ENCODE peak calls at places on chromosomes 11 and 22, in eight cellular contexts. A is foreskin fibroblast, B is brain microvascular endothelial cell, L is esophagus muscularis mucosa, G is esophagus squamous epithelium, Y is Calu3, F is HFFc6, Z is tibial nerve. C is an unnamed sample.

GRCh38 chr11:78063440-78064181 is at the start of gene THRSP:
- DNase-seq in A (no peak), Y (no peak), G (no peak), Z (no peak), B (no peak), L (no peak), F (no peak), C (no peak)

GRCh38 chr22:22890085-22890484 is 2.5 kb downstream of the IGLL5 start:
- DNase-seq in G (no peak), B (no peak), Y (no peak), L (no peak), Z (no peak), A (no peak), F (no peak), C (no peak)

GRCh38 chr22:17777005-17777716 is 2.9 kb upstream of the BID start:
- DNase-seq in Z (no peak), A (no peak), F (no peak), Y (no peak), B (no peak), G (no peak), L (no peak), C (peak)

GRCh38 chr22:21736084-21736642 is 569 bp upstream of the YPEL1 start:
- DNase-seq in Y (no peak), B (no peak), G (no peak), A (no peak), L (no peak), Z (no peak), F (no peak), C (no peak)

GRCh38 chr11:31060880-31061279 is 308.7 kb downstream of the DCDC1 start:
- DNase-seq in G (no peak), Z (no peak), F (no peak), A (no peak), Y (no peak), B (no peak), L (no peak), C (no peak)

GRCh38 chr11:71481101-71481960 is 28.3 kb downstream of the NADSYN1 start:
- DNase-seq in L (no peak), Y (peak), A (no peak), G (no peak), B (no peak), F (no peak), Z (no peak), C (no peak)

GRCh38 chr11:121544956-121545355 is 92.2 kb upstream of the SORL1-AS1 start:
- DNase-seq in F (no peak), A (no peak), Y (no peak), Z (no peak), B (no peak), G (no peak), L (no peak), C (no peak)

GRCh38 chr11:35126000-35126878 is 12.7 kb upstream of the CD44 start:
- DNase-seq in A (no peak), Y (no peak), B (no peak), Z (no peak), G (no peak), F (no peak), L (no peak), C (no peak)

GRCh38 chr11:90134420-90135003 is at the start of gene NAALAD2:
- DNase-seq in L (no peak), A (peak), B (peak), Y (peak), Z (peak), G (no peak), F (no peak), C (no peak)

GRCh38 chr11:69870772-69871171 is 51.6 kb upstream of the FGF3 start:
- DNase-seq in A (no peak), F (no peak), Z (no peak), B (no peak), Y (no peak), G (no peak), L (no peak), C (no peak)

GRCh38 chr11:77151804-77152513 is 23.9 kb downstream of the MYO7A start:
- DNase-seq in B (no peak), G (no peak), Y (no peak), A (peak), L (no peak), F (no peak), Z (no peak), C (no peak)

GRCh38 chr22:17258015-17258827 is 39.0 kb upstream of the ADA2 start:
- DNase-seq in B (no peak), L (no peak), F (no peak), Z (no peak), Y (peak), A (peak), G (no peak), C (peak)

GRCh38 chr11:69514771-69515170 is 33.3 kb downstream of the LINC01488 start:
- DNase-seq in A (no peak), Z (no peak), G (no peak), B (no peak), F (no peak), L (no peak), Y (no peak), C (no peak)

GRCh38 chr11:126229782-126230540 is 18.4 kb downstream of the FAM118B start:
- DNase-seq in Z (no peak), L (no peak), G (no peak), F (no peak), B (no peak), Y (no peak), A (peak), C (no peak)

GRCh38 chr22:39220897-39221850 is 23.6 kb downstream of the PDGFB start:
- DNase-seq in B (no peak), Z (no peak), Y (no peak), F (no peak), L (no peak), A (peak), G (no peak), C (no peak)

GRCh38 chr11:26045082-26045481 is 286.8 kb upstream of the ANO3 start:
- DNase-seq in G (no peak), Z (no peak), F (no peak), B (no peak), L (no peak), Y (no peak), A (peak), C (no peak)

GRCh38 chr11:120028181-120028935 is 109.6 kb downstream of the TRIM29 start:
- DNase-seq in G (no peak), Z (no peak), L (no peak), A (no peak), F (no peak), Y (no peak), B (no peak), C (no peak)

GRCh38 chr22:36659762-36660509 is 43.6 kb downstream of the CACNG2 start:
- DNase-seq in Z (peak), F (peak), G (peak), A (peak), Y (peak), L (peak), B (peak), C (no peak)

GRCh38 chr11:31834237-31834636 is 23.1 kb upstream of the PAX6 start:
- DNase-seq in A (no peak), Z (no peak), L (peak), G (no peak), B (no peak), F (no peak), Y (no peak), C (no peak)

GRCh38 chr22:22168190-22168940 is 76.2 kb upstream of the VPREB1 start:
- DNase-seq in F (peak), Y (peak), A (peak), L (peak), B (no peak), Z (no peak), G (no peak), C (no peak)

GRCh38 chr11:129733384-129733783 is 82.3 kb upstream of the TMEM45B start:
- DNase-seq in Z (no peak), G (no peak), F (no peak), B (no peak), Y (no peak), L (peak), A (no peak), C (no peak)

GRCh38 chr11:106281455-106282173 is 204.2 kb downstream of the AASDHPPT start:
- DNase-seq in G (no peak), F (peak), Y (no peak), Z (no peak), B (peak), A (peak), L (no peak), C (no peak)

GRCh38 chr11:71207563-71207962 is 44.8 kb downstream of the SHANK2 start:
- DNase-seq in Y (no peak), F (no peak), G (no peak), L (no peak), A (no peak), B (no peak), Z (no peak), C (no peak)

GRCh38 chr11:96188625-96189006 is 154.4 kb downstream of the MAML2 start:
- DNase-seq in Y (no peak), G (no peak), L (no peak), Z (no peak), F (peak), B (peak), A (peak), C (no peak)

GRCh38 chr22:41799486-41800347 is 762 bp upstream of the CCDC134 start:
- DNase-seq in Y (no peak), F (no peak), Z (peak), B (peak), A (peak), L (no peak), G (no peak), C (peak)

GRCh38 chr22:20084547-20085413 is 4.7 kb downstream of the DGCR8 start:
- DNase-seq in Z (no peak), G (no peak), B (no peak), A (peak), Y (peak), F (no peak), L (no peak), C (no peak)

GRCh38 chr11:109304159-109304558 is 117.8 kb upstream of the C11orf87 start:
- DNase-seq in G (no peak), Y (no peak), Z (no peak), A (peak), B (no peak), L (no peak), F (no peak), C (no peak)

GRCh38 chr11:128297111-128297651 is 290.2 kb downstream of the ETS1 start:
- DNase-seq in F (no peak), B (no peak), L (no peak), A (no peak), G (no peak), Z (no peak), Y (no peak), C (no peak)

GRCh38 chr11:116990061-116990473 is 108.2 kb downstream of the SIK3 start:
- DNase-seq in Z (no peak), Y (peak), L (no peak), A (peak), F (peak), B (peak), G (no peak), C (no peak)

GRCh38 chr11:131685206-131685605 is 314.8 kb downstream of the NTM start:
- DNase-seq in F (no peak), A (no peak), B (no peak), Z (no peak), G (no peak), Y (no peak), L (no peak), C (no peak)

GRCh38 chr22:24134090-24134846 is 47.0 kb upstream of the SUSD2 start:
- DNase-seq in A (no peak), Z (peak), B (no peak), G (no peak), L (no peak), Y (no peak), F (no peak), C (peak)

GRCh38 chr22:31244044-31244942 is 32.2 kb downstream of the LIMK2 start:
- DNase-seq in Z (no peak), Y (peak), G (no peak), F (peak), L (no peak), B (peak), A (peak), C (no peak)

GRCh38 chr22:21587803-21588611 is 20.5 kb downstream of the UBE2L3 start:
- DNase-seq in G (no peak), B (no peak), Z (no peak), F (peak), L (no peak), A (peak), Y (no peak), C (no peak)

GRCh38 chr11:64356498-64357411 is 2.2 kb upstream of the RPS6KA4 start:
- DNase-seq in A (peak), L (no peak), F (peak), Z (no peak), G (no peak), B (no peak), Y (peak), C (no peak)
- TF ChIP-seq CTCF in A (peak), L (peak), F (peak), Z (peak), G (no peak), B (peak), Y (no peak), C (no peak)

GRCh38 chr11:60338053-60338452 is 11.0 kb downstream of the MS4A6E start:
- DNase-seq in G (no peak), B (no peak), A (no peak), L (no peak), Z (no peak), Y (no peak), F (no peak), C (no peak)

GRCh38 chr11:60336767-60337391 is 9.8 kb downstream of the MS4A6E start:
- DNase-seq in Z (no peak), F (no peak), L (no peak), G (no peak), A (no peak), B (no peak), Y (no peak), C (no peak)

GRCh38 chr11:60332923-60333322 is 5.9 kb downstream of the MS4A6E start:
- DNase-seq in Z (no peak), F (no peak), Y (no peak), B (no peak), L (no peak), G (no peak), A (no peak), C (no peak)

GRCh38 chr11:60328460-60328859 is 1.4 kb downstream of the MS4A6E start:
- DNase-seq in Y (no peak), F (no peak), G (no peak), L (no peak), B (no peak), Z (no peak), A (no peak), C (no peak)

DNA sequence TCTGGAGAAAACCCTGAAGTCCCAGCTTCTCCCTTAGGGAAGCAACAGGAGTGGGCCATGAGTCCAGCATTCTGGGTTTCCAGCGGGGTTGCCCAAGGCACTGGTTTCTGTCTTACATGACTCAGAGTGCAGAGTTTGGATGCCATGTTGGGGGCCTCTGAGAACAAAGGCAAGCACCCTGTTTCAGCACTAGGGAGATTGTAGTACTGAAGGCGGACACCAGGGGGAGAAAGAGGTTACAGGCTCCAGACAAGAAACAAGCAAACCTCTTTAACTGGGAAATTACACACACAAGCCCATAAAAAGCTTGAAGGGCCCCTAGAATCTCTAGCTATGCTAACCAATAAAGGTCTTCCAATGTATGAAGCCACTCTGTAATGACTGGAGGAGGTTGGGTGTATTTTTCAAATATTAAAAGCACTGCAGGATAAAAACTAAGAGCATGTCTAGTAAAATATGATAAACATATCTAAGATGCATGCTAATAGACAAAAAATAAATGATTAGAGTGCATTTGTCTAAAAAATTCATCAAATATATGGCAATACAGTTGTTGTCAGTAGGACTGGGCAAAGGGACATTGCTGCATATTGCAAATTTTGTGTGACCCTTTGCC is 7.1 kb downstream of the MS4A6E start:
- DNase-seq in F (peak), L (no peak), Y (peak), A (peak), B (peak), Z (peak), G (no peak), C (peak)
- TF ChIP-seq CTCF in F (peak), L (peak), Y (peak), A (peak), B (peak), Z (peak), G (peak), C (peak)

GRCh38 chr11:58289266-58289665 is 21.2 kb upstream of the OR10W1 start:
- DNase-seq in A (no peak), B (no peak), F (no peak), Z (no peak), G (no peak), Y (no peak), L (no peak), C (no peak)

GRCh38 chr11:58285483-58286040 is 17.5 kb upstream of the OR10W1 start:
- DNase-seq in A (no peak), B (no peak), L (no peak), Y (no peak), F (no peak), G (no peak), Z (no peak), C (no peak)

GRCh38 chr11:58292017-58292416 is 24.0 kb upstream of the OR10W1 start:
- DNase-seq in L (no peak), G (no peak), B (no peak), Z (no peak), A (no peak), F (no peak), Y (no peak), C (no peak)

DNA sequence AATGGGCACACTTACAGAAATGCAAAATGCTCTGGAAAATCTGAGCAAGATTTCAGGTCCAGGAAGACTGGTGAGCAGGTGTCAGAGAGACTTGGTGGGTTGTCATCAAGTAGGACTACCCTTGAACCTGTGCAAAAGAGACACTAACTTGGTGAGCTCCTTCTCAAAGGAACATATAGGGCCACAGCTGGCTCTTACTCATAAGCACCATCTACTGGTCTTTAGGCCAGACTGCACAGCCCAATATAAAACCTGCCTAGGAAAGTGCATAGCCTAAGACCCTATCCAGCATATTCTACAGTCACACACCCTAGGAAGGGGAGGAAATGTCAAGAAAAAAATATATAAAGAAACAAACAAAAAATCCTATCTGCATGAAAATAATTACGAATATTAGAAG is 18.2 kb upstream of the OR10W1 start:
- DNase-seq in L (no peak), F (peak), Z (no peak), Y (peak), G (no peak), A (peak), B (peak), C (no peak)
- TF ChIP-seq CTCF in L (peak), F (peak), Z (no peak), Y (peak), G (no peak), A (peak), B (peak), C (peak)

GRCh38 chr11:27716850-27717249 is 16.6 kb upstream of the BDNF start:
- DNase-seq in F (peak), B (no peak), G (no peak), Y (no peak), Z (no peak), L (no peak), A (peak), C (no peak)
- TF ChIP-seq CTCF in F (peak), B (peak), G (no peak), Y (no peak), Z (no peak), L (no peak), A (peak), C (no peak)

DNA sequence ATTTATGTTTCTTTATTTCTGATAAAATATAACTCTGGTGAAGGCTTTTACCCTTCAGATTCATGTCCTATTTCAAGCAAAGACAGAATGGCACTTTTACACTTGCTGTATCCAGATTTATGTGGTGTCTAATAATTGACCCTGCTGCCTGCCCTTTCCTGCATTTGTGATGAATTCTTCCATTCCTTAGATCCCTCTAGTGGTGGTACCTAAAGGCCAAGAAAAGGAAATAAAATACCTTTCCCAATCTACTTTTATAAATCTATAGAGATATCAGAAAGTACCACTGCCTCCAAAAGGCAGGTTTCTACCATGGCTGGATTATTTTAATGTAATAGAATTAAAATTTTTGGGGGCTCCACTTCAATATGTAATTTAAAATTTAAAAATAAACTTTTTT is 34.2 kb downstream of the CCDC81 start:
- DNase-seq in G (no peak), A (peak), Z (no peak), L (no peak), Y (no peak), F (no peak), B (no peak), C (no peak)
- TF ChIP-seq CTCF in G (no peak), A (peak), Z (no peak), L (no peak), Y (no peak), F (peak), B (peak), C (no peak)

DNA sequence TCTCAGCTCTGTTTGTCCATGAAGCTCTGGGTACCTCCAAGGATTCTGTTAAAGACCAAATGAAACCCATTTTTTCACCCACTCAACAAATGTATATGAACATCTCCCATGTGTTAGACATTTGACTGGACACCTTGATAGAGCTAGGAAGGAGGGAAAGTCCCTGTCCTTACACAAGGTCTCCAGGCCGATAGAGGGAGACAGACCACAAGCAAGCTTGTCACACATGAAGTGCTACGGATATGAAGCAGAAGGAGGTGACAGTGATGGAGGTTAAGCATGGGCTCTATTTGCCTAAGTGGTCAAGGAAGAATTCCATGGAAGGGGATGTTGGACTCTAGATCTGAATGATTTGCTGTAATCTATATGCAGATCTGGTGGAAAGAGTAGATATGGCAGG is 138.5 kb downstream of the MYO18B start:
- DNase-seq in G (no peak), F (no peak), Y (peak), B (no peak), L (no peak), A (no peak), Z (no peak), C (no peak)
- TF ChIP-seq CTCF in G (no peak), F (no peak), Y (no peak), B (no peak), L (no peak), A (no peak), Z (no peak), C (no peak)

GRCh38 chr11:57205046-57205671 is 23.4 kb downstream of the LRRC55 start:
- DNase-seq in L (no peak), B (peak), G (no peak), F (peak), A (peak), Z (no peak), Y (no peak), C (no peak)
- TF ChIP-seq CTCF in L (no peak), B (peak), G (no peak), F (peak), A (peak), Z (no peak), Y (no peak), C (no peak)

GRCh38 chr11:80320765-80321164 is 879.9 kb upstream of the TENM4 start:
- DNase-seq in G (no peak), Z (no peak), B (no peak), F (no peak), L (no peak), Y (no peak), A (no peak), C (no peak)
- TF ChIP-seq CTCF in G (no peak), Z (no peak), B (peak), F (no peak), L (no peak), Y (no peak), A (no peak), C (no peak)